ENCODE peak calls at places on chromosomes 1 and 21, in ten cellular contexts. One of them, this sample, is unnamed.

GRCh38 chr1:53176452-53177344 is 19.9 kb upstream of the CPT2 start:
- DNase-seq in cardiac fibroblast: peak
- DNase-seq in astrocyte of the cerebellum: no peak
- DNase-seq in CD8-positive, alpha-beta T cell: no peak
- DNase-seq in hepatocyte: peak
- DNase-seq in HFF-Myc: no peak
- DNase-seq in BE2C: peak
- DNase-seq in choroid plexus epithelial cell: peak
- DNase-seq in bronchial epithelial cell: peak
- DNase-seq in A549: no peak
- DNase-seq in this sample: no peak

GRCh38 chr1:9848022-9848421 is 24.3 kb upstream of the CLSTN1 start:
- DNase-seq in bronchial epithelial cell: no peak
- DNase-seq in BE2C: no peak
- DNase-seq in HFF-Myc: no peak
- DNase-seq in astrocyte of the cerebellum: no peak
- DNase-seq in CD8-positive, alpha-beta T cell: no peak
- DNase-seq in cardiac fibroblast: no peak
- DNase-seq in choroid plexus epithelial cell: peak
- DNase-seq in A549: no peak
- DNase-seq in hepatocyte: peak
- DNase-seq in this sample: no peak

GRCh38 chr1:42966688-42967609 is 8.3 kb upstream of the SLC2A1 start:
- DNase-seq in HFF-Myc: peak
- DNase-seq in choroid plexus epithelial cell: peak
- DNase-seq in astrocyte of the cerebellum: peak
- DNase-seq in cardiac fibroblast: peak
- DNase-seq in CD8-positive, alpha-beta T cell: no peak
- DNase-seq in BE2C: no peak
- DNase-seq in hepatocyte: peak
- DNase-seq in bronchial epithelial cell: peak
- DNase-seq in A549: peak
- DNase-seq in this sample: peak

GRCh38 chr1:228487336-228488106 is at the start of gene RNF187:
- DNase-seq in CD8-positive, alpha-beta T cell: peak
- DNase-seq in HFF-Myc: no peak
- DNase-seq in hepatocyte: peak
- DNase-seq in A549: peak
- DNase-seq in choroid plexus epithelial cell: peak
- DNase-seq in astrocyte of the cerebellum: no peak
- DNase-seq in BE2C: no peak
- DNase-seq in cardiac fibroblast: peak
- DNase-seq in bronchial epithelial cell: no peak
- DNase-seq in this sample: no peak

GRCh38 chr1:101259744-101260148 is 22.9 kb downstream of the S1PR1 start:
- DNase-seq in CD8-positive, alpha-beta T cell: no peak
- DNase-seq in cardiac fibroblast: peak
- DNase-seq in choroid plexus epithelial cell: peak
- DNase-seq in A549: no peak
- DNase-seq in astrocyte of the cerebellum: no peak
- DNase-seq in BE2C: no peak
- DNase-seq in hepatocyte: no peak
- DNase-seq in bronchial epithelial cell: peak
- DNase-seq in HFF-Myc: no peak
- DNase-seq in this sample: no peak

GRCh38 chr21:39484711-39485264 is 33.0 kb downstream of the SH3BGR start:
- DNase-seq in CD8-positive, alpha-beta T cell: no peak
- DNase-seq in A549: no peak
- DNase-seq in HFF-Myc: no peak
- DNase-seq in astrocyte of the cerebellum: no peak
- DNase-seq in choroid plexus epithelial cell: peak
- DNase-seq in bronchial epithelial cell: no peak
- DNase-seq in BE2C: no peak
- DNase-seq in hepatocyte: peak
- DNase-seq in cardiac fibroblast: peak
- DNase-seq in this sample: no peak

GRCh38 chr1:8089535-8090228 is 63.6 kb upstream of the ERRFI1 start:
- DNase-seq in CD8-positive, alpha-beta T cell: no peak
- DNase-seq in HFF-Myc: no peak
- DNase-seq in astrocyte of the cerebellum: no peak
- DNase-seq in A549: no peak
- DNase-seq in bronchial epithelial cell: peak
- DNase-seq in hepatocyte: peak
- DNase-seq in cardiac fibroblast: peak
- DNase-seq in BE2C: no peak
- DNase-seq in choroid plexus epithelial cell: no peak
- DNase-seq in this sample: no peak

GRCh38 chr1:7528386-7529031 is 242.6 kb upstream of the VAMP3 start:
- DNase-seq in astrocyte of the cerebellum: no peak
- DNase-seq in hepatocyte: no peak
- DNase-seq in choroid plexus epithelial cell: peak
- DNase-seq in bronchial epithelial cell: no peak
- DNase-seq in A549: no peak
- DNase-seq in HFF-Myc: no peak
- DNase-seq in cardiac fibroblast: no peak
- DNase-seq in BE2C: no peak
- DNase-seq in CD8-positive, alpha-beta T cell: no peak
- DNase-seq in this sample: no peak

GRCh38 chr1:83901547-83902155 is 97.3 kb downstream of the TTLL7 start:
- DNase-seq in A549: peak
- DNase-seq in bronchial epithelial cell: peak
- DNase-seq in CD8-positive, alpha-beta T cell: no peak
- DNase-seq in BE2C: no peak
- DNase-seq in HFF-Myc: peak
- DNase-seq in hepatocyte: peak
- DNase-seq in choroid plexus epithelial cell: peak
- DNase-seq in astrocyte of the cerebellum: no peak
- DNase-seq in cardiac fibroblast: peak
- DNase-seq in this sample: peak

GRCh38 chr1:160681067-160681890 is 30.3 kb downstream of the CD48 start:
- DNase-seq in bronchial epithelial cell: peak
- DNase-seq in cardiac fibroblast: peak
- DNase-seq in CD8-positive, alpha-beta T cell: peak
- DNase-seq in astrocyte of the cerebellum: no peak
- DNase-seq in A549: peak
- DNase-seq in HFF-Myc: peak
- DNase-seq in choroid plexus epithelial cell: peak
- DNase-seq in hepatocyte: peak
- DNase-seq in BE2C: peak
- DNase-seq in this sample: no peak

GRCh38 chr1:39691383-39692151 is at the start of gene HPCAL4:
- DNase-seq in CD8-positive, alpha-beta T cell: peak
- DNase-seq in choroid plexus epithelial cell: peak
- DNase-seq in A549: peak
- DNase-seq in hepatocyte: peak
- DNase-seq in bronchial epithelial cell: peak
- DNase-seq in astrocyte of the cerebellum: no peak
- DNase-seq in BE2C: peak
- DNase-seq in cardiac fibroblast: peak
- DNase-seq in HFF-Myc: peak
- DNase-seq in this sample: peak

GRCh38 chr1:39689635-39690034 is 1.6 kb downstream of the HPCAL4 start:
- DNase-seq in bronchial epithelial cell: no peak
- DNase-seq in choroid plexus epithelial cell: no peak
- DNase-seq in A549: no peak
- DNase-seq in HFF-Myc: no peak
- DNase-seq in hepatocyte: no peak
- DNase-seq in cardiac fibroblast: no peak
- DNase-seq in astrocyte of the cerebellum: no peak
- DNase-seq in BE2C: no peak
- DNase-seq in CD8-positive, alpha-beta T cell: no peak
- DNase-seq in this sample: no peak

GRCh38 chr1:39690225-39690624 is 1.0 kb downstream of the HPCAL4 start:
- DNase-seq in bronchial epithelial cell: no peak
- DNase-seq in cardiac fibroblast: no peak
- DNase-seq in astrocyte of the cerebellum: no peak
- DNase-seq in CD8-positive, alpha-beta T cell: no peak
- DNase-seq in hepatocyte: no peak
- DNase-seq in HFF-Myc: no peak
- DNase-seq in BE2C: no peak
- DNase-seq in A549: no peak
- DNase-seq in choroid plexus epithelial cell: no peak
- DNase-seq in this sample: no peak

GRCh38 chr1:39692152-39693064 is 1.2 kb upstream of the HPCAL4 start:
- DNase-seq in CD8-positive, alpha-beta T cell: peak
- DNase-seq in hepatocyte: no peak
- DNase-seq in BE2C: no peak
- DNase-seq in choroid plexus epithelial cell: no peak
- DNase-seq in astrocyte of the cerebellum: no peak
- DNase-seq in cardiac fibroblast: no peak
- DNase-seq in HFF-Myc: no peak
- DNase-seq in bronchial epithelial cell: no peak
- DNase-seq in A549: no peak
- DNase-seq in this sample: no peak

GRCh38 chr1:39690943-39691382 is 270 bp downstream of the HPCAL4 start:
- DNase-seq in choroid plexus epithelial cell: no peak
- DNase-seq in HFF-Myc: no peak
- DNase-seq in CD8-positive, alpha-beta T cell: no peak
- DNase-seq in bronchial epithelial cell: no peak
- DNase-seq in BE2C: no peak
- DNase-seq in cardiac fibroblast: no peak
- DNase-seq in A549: no peak
- DNase-seq in astrocyte of the cerebellum: no peak
- DNase-seq in hepatocyte: no peak
- DNase-seq in this sample: no peak
- H3K4me3 ChIP-seq in choroid plexus epithelial cell: no peak
- H3K4me3 ChIP-seq in HFF-Myc: peak
- H3K4me3 ChIP-seq in CD8-positive, alpha-beta T cell: peak
- H3K4me3 ChIP-seq in bronchial epithelial cell: peak
- H3K4me3 ChIP-seq in BE2C: peak
- H3K4me3 ChIP-seq in cardiac fibroblast: no peak
- H3K4me3 ChIP-seq in A549: peak
- H3K4me3 ChIP-seq in astrocyte of the cerebellum: peak
- H3K4me3 ChIP-seq in hepatocyte: no peak
- H3K4me3 ChIP-seq in this sample: no peak

GRCh38 chr1:1631793-1632420 is at the start of gene MMP23B:
- DNase-seq in bronchial epithelial cell: no peak
- DNase-seq in choroid plexus epithelial cell: no peak
- DNase-seq in CD8-positive, alpha-beta T cell: no peak
- DNase-seq in BE2C: peak
- DNase-seq in A549: no peak
- DNase-seq in astrocyte of the cerebellum: no peak
- DNase-seq in hepatocyte: peak
- DNase-seq in cardiac fibroblast: peak
- DNase-seq in HFF-Myc: no peak
- DNase-seq in this sample: no peak

GRCh38 chr1:1629430-1630190 is 2.4 kb upstream of the MMP23B start:
- DNase-seq in choroid plexus epithelial cell: no peak
- DNase-seq in A549: no peak
- DNase-seq in bronchial epithelial cell: no peak
- DNase-seq in astrocyte of the cerebellum: no peak
- DNase-seq in HFF-Myc: no peak
- DNase-seq in cardiac fibroblast: no peak
- DNase-seq in BE2C: peak
- DNase-seq in CD8-positive, alpha-beta T cell: peak
- DNase-seq in hepatocyte: no peak
- DNase-seq in this sample: no peak

GRCh38 chr1:1628656-1629429 is 3.1 kb upstream of the MMP23B start:
- DNase-seq in bronchial epithelial cell: no peak
- DNase-seq in CD8-positive, alpha-beta T cell: no peak
- DNase-seq in HFF-Myc: no peak
- DNase-seq in choroid plexus epithelial cell: no peak
- DNase-seq in A549: no peak
- DNase-seq in hepatocyte: no peak
- DNase-seq in cardiac fibroblast: no peak
- DNase-seq in BE2C: no peak
- DNase-seq in astrocyte of the cerebellum: no peak
- DNase-seq in this sample: no peak

GRCh38 chr1:1630965-1631792 is 794 bp upstream of the MMP23B start:
- DNase-seq in choroid plexus epithelial cell: peak
- DNase-seq in A549: no peak
- DNase-seq in cardiac fibroblast: peak
- DNase-seq in CD8-positive, alpha-beta T cell: no peak
- DNase-seq in hepatocyte: peak
- DNase-seq in HFF-Myc: no peak
- DNase-seq in BE2C: peak
- DNase-seq in astrocyte of the cerebellum: no peak
- DNase-seq in bronchial epithelial cell: no peak
- DNase-seq in this sample: no peak

GRCh38 chr1:1630191-1630964 is 1.6 kb upstream of the MMP23B start:
- DNase-seq in astrocyte of the cerebellum: peak
- DNase-seq in choroid plexus epithelial cell: peak
- DNase-seq in hepatocyte: peak
- DNase-seq in HFF-Myc: no peak
- DNase-seq in CD8-positive, alpha-beta T cell: peak
- DNase-seq in A549: no peak
- DNase-seq in bronchial epithelial cell: peak
- DNase-seq in cardiac fibroblast: peak
- DNase-seq in BE2C: no peak
- DNase-seq in this sample: no peak
- H3K4me3 ChIP-seq in astrocyte of the cerebellum: no peak
- H3K4me3 ChIP-seq in choroid plexus epithelial cell: no peak
- H3K4me3 ChIP-seq in hepatocyte: no peak
- H3K4me3 ChIP-seq in HFF-Myc: no peak
- H3K4me3 ChIP-seq in CD8-positive, alpha-beta T cell: peak
- H3K4me3 ChIP-seq in A549: no peak
- H3K4me3 ChIP-seq in bronchial epithelial cell: no peak
- H3K4me3 ChIP-seq in cardiac fibroblast: no peak
- H3K4me3 ChIP-seq in BE2C: no peak
- H3K4me3 ChIP-seq in this sample: no peak

DNA sequence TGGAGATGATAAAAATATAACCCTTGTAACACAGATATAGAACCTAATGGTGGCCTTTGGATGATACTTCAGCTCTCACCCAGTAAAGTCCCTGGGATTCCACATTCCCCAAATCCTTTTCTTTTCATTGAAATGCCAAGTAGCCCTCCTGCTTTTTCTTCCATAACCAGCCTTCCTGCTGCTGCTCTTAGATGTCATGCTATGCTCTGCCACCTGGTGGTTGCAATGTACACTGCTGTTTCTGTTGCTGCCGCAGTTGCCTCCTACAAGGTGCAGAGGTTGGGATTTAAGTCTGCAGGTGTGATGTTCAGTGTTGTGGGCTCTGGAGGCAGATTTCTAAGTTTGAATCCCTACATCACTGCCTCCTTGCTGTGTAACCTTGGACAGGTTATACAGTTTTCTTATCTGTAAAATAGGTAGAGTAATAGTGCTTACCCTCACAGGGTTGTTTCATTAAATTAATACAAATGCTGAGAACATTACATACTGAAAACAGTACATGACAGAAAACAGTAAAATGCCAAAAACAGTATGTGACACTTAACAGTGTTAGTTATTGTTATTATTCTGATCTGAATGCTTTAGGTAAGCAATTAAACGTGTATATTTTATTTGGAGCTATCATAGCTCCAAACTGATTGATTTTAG is 64.3 kb downstream of the CAMSAP2 start:
- DNase-seq in choroid plexus epithelial cell: peak
- DNase-seq in hepatocyte: peak
- DNase-seq in cardiac fibroblast: peak
- DNase-seq in BE2C: peak
- DNase-seq in astrocyte of the cerebellum: peak
- DNase-seq in bronchial epithelial cell: peak
- DNase-seq in HFF-Myc: peak
- DNase-seq in CD8-positive, alpha-beta T cell: peak
- DNase-seq in A549: peak
- DNase-seq in this sample: peak
- H3K4me3 ChIP-seq in choroid plexus epithelial cell: no peak
- H3K4me3 ChIP-seq in hepatocyte: no peak
- H3K4me3 ChIP-seq in cardiac fibroblast: no peak
- H3K4me3 ChIP-seq in BE2C: no peak
- H3K4me3 ChIP-seq in astrocyte of the cerebellum: no peak
- H3K4me3 ChIP-seq in bronchial epithelial cell: no peak
- H3K4me3 ChIP-seq in HFF-Myc: no peak
- H3K4me3 ChIP-seq in CD8-positive, alpha-beta T cell: no peak
- H3K4me3 ChIP-seq in A549: no peak
- H3K4me3 ChIP-seq in this sample: no peak

GRCh38 chr1:230105245-230105753 is 38.3 kb downstream of the GALNT2 start:
- DNase-seq in cardiac fibroblast: no peak
- DNase-seq in CD8-positive, alpha-beta T cell: no peak
- DNase-seq in A549: no peak
- DNase-seq in choroid plexus epithelial cell: no peak
- DNase-seq in hepatocyte: no peak
- DNase-seq in bronchial epithelial cell: no peak
- DNase-seq in BE2C: no peak
- DNase-seq in HFF-Myc: no peak
- DNase-seq in astrocyte of the cerebellum: no peak
- DNase-seq in this sample: no peak
- H3K4me3 ChIP-seq in cardiac fibroblast: peak
- H3K4me3 ChIP-seq in CD8-positive, alpha-beta T cell: no peak
- H3K4me3 ChIP-seq in A549: peak
- H3K4me3 ChIP-seq in choroid plexus epithelial cell: no peak
- H3K4me3 ChIP-seq in hepatocyte: no peak
- H3K4me3 ChIP-seq in bronchial epithelial cell: no peak
- H3K4me3 ChIP-seq in BE2C: no peak
- H3K4me3 ChIP-seq in HFF-Myc: no peak
- H3K4me3 ChIP-seq in astrocyte of the cerebellum: peak
- H3K4me3 ChIP-seq in this sample: no peak

This sample was measured in kidney epithelial cell.